ENCODE peak calls at places on chromosomes 16 and 17, in four cellular contexts. T is GM12878, U is H1, Q is K562. R is an unnamed sample.
A peak's percentile ranks its signal among the peaks of the same experiment; 100 is the strongest.

GRCh38 chr17:38325221-38325851 is 18.4 kb downstream of the GPR179 start:
- DNase-seq in U (no peak), Q (no peak), T (no peak), R (no peak)

GRCh38 chr16:85609539-85609938 is 3.6 kb upstream of the GSE1 start:
- DNase-seq in T (no peak), U (no peak), Q (no peak), R (no peak)

GRCh38 chr17:45171338-45172231 is 9.9 kb downstream of the HEXIM2 start:
- DNase-seq in T (no peak), Q (peak; percentile 40), U (no peak), R (no peak)

GRCh38 chr16:8554881-8555280 is 35.4 kb downstream of the TMEM114 start:
- DNase-seq in Q (no peak), T (no peak), U (no peak), R (no peak)

GRCh38 chr17:58335779-58336455 is 7.3 kb upstream of the TSPOAP1 start:
- DNase-seq in U (no peak), Q (no peak), T (peak; percentile 76), R (no peak)

GRCh38 chr17:75334723-75335122 is 45.5 kb upstream of the SLC25A19 start:
- DNase-seq in U (no peak), Q (no peak), T (no peak), R (no peak)

GRCh38 chr16:9885457-9885856 is 296.8 kb downstream of the GRIN2A start:
- DNase-seq in U (no peak), T (no peak), Q (no peak), R (no peak)

GRCh38 chr16:88353691-88354090 is 29.1 kb upstream of the ZNF469 start:
- DNase-seq in Q (no peak), U (no peak), T (no peak), R (no peak)

GRCh38 chr16:12896562-12896961 is 4.8 kb upstream of the SHISA9 start:
- DNase-seq in T (no peak), Q (peak; percentile 27), U (no peak), R (no peak)

GRCh38 chr16:88686439-88687253 is at the start of gene SNAI3:
- DNase-seq in U (peak; percentile 23), Q (peak; percentile 98), T (no peak), R (peak; percentile 24)

GRCh38 chr16:4265676-4266075 is 7.1 kb downstream of the TFAP4 start:
- DNase-seq in T (no peak), Q (no peak), U (no peak), R (no peak)

GRCh38 chr17:69637399-69638165 is 223.1 kb downstream of the MAP2K6 start:
- DNase-seq in T (no peak), U (no peak), Q (no peak), R (peak; percentile 81)

GRCh38 chr17:80441133-80441578 is 26.2 kb downstream of the ENDOV start:
- DNase-seq in U (no peak), Q (peak; percentile 94), T (no peak), R (peak; percentile 36)

GRCh38 chr17:14427914-14428639 is 127.2 kb downstream of the HS3ST3B1 start:
- DNase-seq in T (peak; percentile 3), Q (no peak), U (no peak), R (no peak)

GRCh38 chr16:89115216-89115949 is 21.7 kb downstream of the ACSF3 start:
- DNase-seq in Q (peak; percentile 49), U (no peak), T (peak; percentile 67), R (no peak)

GRCh38 chr17:12815642-12816141 is 26.4 kb downstream of the ARHGAP44 start:
- DNase-seq in T (peak; percentile 82), U (no peak), Q (no peak), R (no peak)

GRCh38 chr17:65121916-65122821 is 15.0 kb upstream of the RGS9 start:
- DNase-seq in T (peak; percentile 42), U (no peak), Q (no peak), R (no peak)

GRCh38 chr17:75077490-75078096 is 10.2 kb upstream of the SLC16A5 start:
- DNase-seq in U (no peak), Q (no peak), T (no peak), R (no peak)

GRCh38 chr16:56336071-56336688 is 89.2 kb downstream of the AMFR start:
- DNase-seq in T (no peak), U (no peak), Q (peak; percentile 31), R (no peak)

GRCh38 chr17:51926448-51926847 is 232.1 kb downstream of the CA10 start:
- DNase-seq in Q (no peak), T (no peak), U (no peak), R (no peak)

GRCh38 chr17:81489986-81490598 is 22.5 kb downstream of the ACTG1 start:
- DNase-seq in T (no peak), U (no peak), Q (no peak), R (no peak)

GRCh38 chr16:21599994-21600773 is 807 bp downstream of the METTL9 start:
- DNase-seq in T (peak; percentile 17), Q (peak; percentile 27), U (no peak), R (peak; percentile 46)

GRCh38 chr16:15808071-15808470 is 48.8 kb downstream of the MYH11 start:
- DNase-seq in Q (no peak), T (no peak), U (no peak), R (no peak)

GRCh38 chr16:26963109-26963508 is 103.6 kb upstream of the C16orf82 start:
- DNase-seq in Q (peak; percentile 58), T (no peak), U (no peak), R (peak; percentile 36)

DNA sequence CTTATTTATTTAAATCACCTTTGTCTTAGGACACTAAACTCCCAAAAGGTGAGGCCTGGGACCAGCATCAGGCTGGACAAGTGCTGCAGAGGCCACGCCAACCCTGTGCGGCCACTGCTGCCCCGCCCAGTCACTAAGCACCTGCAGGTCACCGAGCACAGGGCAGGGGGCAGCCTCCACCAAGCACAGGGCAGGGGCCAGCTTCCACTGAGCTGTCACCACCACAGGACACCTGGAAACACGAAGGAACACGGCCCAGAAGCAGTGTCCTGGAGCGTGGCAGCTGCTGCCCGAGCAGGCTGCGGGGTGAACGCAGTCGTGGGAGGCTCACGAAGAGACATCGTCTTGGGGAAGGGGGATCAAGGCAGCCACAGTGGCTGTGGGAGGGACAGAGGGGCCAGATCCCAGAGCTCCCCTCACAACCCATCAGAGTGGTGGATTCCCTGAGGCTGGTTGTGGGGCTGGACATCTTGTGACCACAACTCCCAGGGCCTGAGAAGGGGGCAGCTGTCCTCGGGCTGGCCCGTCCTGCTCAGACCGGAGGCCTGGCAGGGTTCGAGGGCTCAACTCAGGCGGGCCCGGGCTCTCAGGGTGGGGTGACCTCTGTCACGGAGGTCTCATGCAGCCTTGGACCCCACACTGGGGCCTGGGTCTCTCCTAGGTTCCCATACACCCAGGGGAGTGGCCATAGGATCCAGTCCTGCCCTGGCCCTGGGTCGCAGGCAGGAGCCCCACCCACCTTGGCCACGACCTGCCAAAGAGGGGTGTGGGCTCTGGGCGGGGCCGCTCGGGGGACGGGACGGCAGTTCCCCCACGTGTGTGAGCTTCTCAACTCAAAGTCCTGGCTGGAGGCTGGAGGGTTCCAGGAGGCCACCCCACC is 18.7 kb downstream of the RAB40B start:
- DNase-seq in Q (no peak), T (no peak), U (no peak), R (no peak)
- TF ChIP-seq CHD1 in Q (no peak), T (no peak), U (no peak), R (no peak)

GRCh38 chr16:29860218-29860617 is 2.8 kb downstream of the CDIPT start:
- DNase-seq in Q (no peak), T (no peak), U (no peak), R (no peak)

GRCh38 chr16:29857133-29857760 is 5.8 kb downstream of the CDIPT start:
- DNase-seq in T (no peak), Q (no peak), U (no peak), R (peak; percentile 46)

GRCh38 chr16:29854520-29855100 is 8.4 kb downstream of the CDIPT start:
- DNase-seq in U (no peak), Q (no peak), T (no peak), R (no peak)

GRCh38 chr16:29858974-29859373 is 4.1 kb downstream of the CDIPT start:
- DNase-seq in Q (no peak), U (no peak), T (no peak), R (no peak)

DNA sequence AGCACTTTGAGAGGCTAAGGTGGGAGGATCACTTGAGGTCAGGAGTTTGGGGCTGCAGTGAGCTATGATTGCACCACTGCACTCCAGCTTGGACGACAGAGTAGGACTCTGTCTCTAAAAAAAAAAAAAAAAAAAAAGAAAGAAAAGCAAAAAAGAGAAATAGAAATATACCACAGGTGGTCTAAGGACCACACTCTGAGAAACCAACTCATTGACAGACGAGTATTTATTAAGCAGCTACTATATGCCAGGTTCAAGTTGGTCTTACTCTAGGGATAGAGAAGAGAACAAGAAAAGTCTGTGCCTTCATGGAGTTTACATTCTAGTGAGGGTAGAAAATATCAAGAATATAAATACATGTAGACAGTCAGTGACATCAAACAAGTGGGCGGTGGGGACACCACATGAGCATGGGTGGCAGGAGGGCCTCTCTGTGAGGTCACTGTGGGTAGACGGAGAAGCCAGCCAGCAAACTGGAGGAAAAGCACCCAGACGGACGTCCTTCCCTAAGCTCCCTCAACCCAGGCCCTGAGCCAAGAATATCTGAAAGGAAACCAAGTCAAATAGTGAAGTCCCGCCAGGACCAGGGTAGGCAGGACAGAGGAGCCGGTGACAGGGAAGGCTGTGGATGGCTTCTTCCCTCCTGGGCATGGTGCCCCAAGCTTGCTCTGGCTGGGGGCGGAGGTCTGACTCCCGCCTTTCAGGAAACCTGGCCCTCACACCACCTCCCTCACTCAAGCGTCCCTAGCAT is 4.7 kb downstream of the CDIPT start:
- DNase-seq in Q (no peak), U (no peak), T (no peak), R (no peak)
- TF ChIP-seq CHD1 in Q (no peak), U (no peak), T (no peak), R (no peak)

DNA sequence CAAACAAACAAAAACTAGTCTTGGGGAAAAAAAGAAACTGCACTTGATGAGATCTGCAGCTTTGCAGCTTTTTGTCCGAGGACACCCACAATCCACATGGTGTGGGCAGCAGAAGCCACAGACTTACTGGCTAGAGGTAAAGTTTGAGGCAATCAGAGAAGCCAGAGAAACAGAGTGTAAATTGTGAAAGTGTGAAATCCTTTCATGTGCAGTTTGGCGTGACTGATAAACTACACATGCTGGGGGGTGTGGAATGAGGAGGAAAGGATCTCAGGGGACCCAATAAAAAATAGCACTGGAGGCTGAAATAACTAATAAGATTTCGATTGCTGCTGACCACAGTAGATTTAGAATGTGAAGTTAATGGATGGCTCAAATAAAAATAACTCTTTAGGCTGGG is 42.4 kb upstream of the HOXB13 start:
- DNase-seq in U (no peak), Q (no peak), T (peak; percentile 21), R (no peak)
- TF ChIP-seq CHD1 in U (no peak), Q (no peak), T (no peak), R (no peak)

DNA sequence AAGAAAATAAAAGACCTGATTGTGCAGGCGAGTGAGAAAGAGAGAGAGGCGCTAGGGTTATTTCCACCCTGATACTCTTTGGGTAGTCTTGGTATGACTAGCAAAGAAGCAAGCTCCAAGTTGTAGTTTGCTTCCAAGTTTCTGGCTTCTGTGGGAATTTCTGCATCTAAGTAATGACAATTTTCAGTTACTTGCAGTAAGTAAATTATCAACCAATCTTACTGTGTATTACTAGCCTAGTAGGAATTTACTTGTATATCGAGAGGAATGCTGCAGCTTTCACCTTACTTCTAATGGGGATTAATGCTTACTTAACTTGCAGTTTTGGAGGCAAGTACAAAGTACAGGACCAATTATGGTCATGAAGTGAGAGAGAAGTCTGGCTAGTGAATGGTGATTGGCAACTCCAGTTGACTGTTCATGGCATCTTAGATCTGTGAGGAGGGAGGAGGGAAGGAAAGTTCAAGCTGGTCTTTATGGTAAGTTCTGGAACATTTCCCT is 31.9 kb downstream of the TENT4B start:
- DNase-seq in U (no peak), Q (no peak), T (no peak), R (peak; percentile 75)
- TF ChIP-seq CHD1 in U (no peak), Q (no peak), T (no peak), R (no peak)